ENCODE peak calls at places on chromosomes 6 and 20, in nine cellular contexts. G is pons; Z is heart right ventricle; K is WTC11; M is CD8-positive, alpha-beta memory T cell; B is NCI-H1694 treated with DMSO at 0.1 percent for 48 hours; P is CD8-positive, alpha-beta T cell; A is adrenal gland; R is activated CD4-positive, alpha-beta T cell treated with anti-CD3 and anti-CD28 coated beads, Interleukin-2, amount 50 U/mL, for 24 hours. D is an unnamed sample.

GRCh38 chr6:148508401-148509151 is 165.9 kb downstream of the SASH1 start:
- DNase-seq in P (no peak), A (no peak), M (no peak), B (no peak), G (peak), K (no peak), R (no peak), Z (no peak), D (no peak)

GRCh38 chr20:55919319-55919718 is 86.0 kb downstream of the CBLN4 start:
- DNase-seq in Z (no peak), G (no peak), M (no peak), R (no peak), B (no peak), A (no peak), P (no peak), K (no peak), D (no peak)

GRCh38 chr6:105649192-105649591 is 246.3 kb upstream of the PREP start:
- DNase-seq in K (no peak), B (no peak), M (no peak), P (no peak), R (no peak), Z (no peak), A (no peak), G (no peak), D (no peak)

GRCh38 chr6:7901056-7901455 is 9.5 kb downstream of the TXNDC5 start:
- DNase-seq in G (no peak), A (no peak), Z (no peak), R (no peak), M (no peak), P (no peak), B (no peak), K (no peak), D (no peak)

GRCh38 chr6:159817951-159818739 is 18.1 kb downstream of the PNLDC1 start:
- DNase-seq in P (no peak), Z (no peak), K (no peak), B (no peak), G (no peak), A (no peak), R (no peak), M (no peak), D (no peak)

GRCh38 chr20:58048096-58048702 is 180.3 kb downstream of the ANKRD60 start:
- DNase-seq in P (no peak), B (peak), A (no peak), R (no peak), Z (peak), M (no peak), K (peak), G (peak), D (peak)

GRCh38 chr20:41045680-41046079 is 17.1 kb downstream of the TOP1 start:
- DNase-seq in P (no peak), G (no peak), K (no peak), Z (no peak), A (no peak), M (no peak), R (no peak), B (no peak), D (no peak)

GRCh38 chr6:15358579-15359327 is 112.9 kb downstream of the JARID2 start:
- DNase-seq in G (no peak), Z (no peak), R (no peak), A (no peak), B (no peak), K (no peak), M (no peak), P (no peak), D (peak)

GRCh38 chr6:56524891-56525703 is 117.6 kb downstream of the DST start:
- DNase-seq in K (no peak), A (no peak), G (no peak), R (no peak), P (no peak), Z (no peak), M (no peak), B (no peak), D (peak)

GRCh38 chr20:50308166-50308512 is 117.5 kb downstream of the CEBPB start:
- DNase-seq in R (no peak), K (no peak), P (no peak), Z (no peak), A (no peak), G (no peak), M (no peak), B (no peak), D (no peak)